ENCODE peak calls at places on chromosomes 1 and 21, in eight cellular contexts. J is H9, Z is T-helper 9 cell, P is GM12865, Y is non-pigmented ciliary epithelial cell, D is testis, B is heart right ventricle, U is 8988T. T is an unnamed sample.
A peak's percentile ranks its signal among the peaks of the same experiment; 100 is the strongest.

GRCh38 chr1:33141216-33141615 is 40.6 kb downstream of the TRIM62 start:
- DNase-seq in J (no peak), Z (no peak), P (no peak), Y (no peak), D (no peak), B (no peak), U (no peak), T (no peak)

GRCh38 chr1:61173118-61173517 is 90.8 kb downstream of the NFIA start:
- DNase-seq in J (no peak), Z (no peak), P (no peak), Y (no peak), D (peak; percentile 45), B (peak; percentile 59), U (no peak), T (no peak)

GRCh38 chr1:119141020-119141424 is 569 bp upstream of the WARS2 start:
- DNase-seq in J (peak; percentile 62), Z (peak; percentile 8), P (peak; percentile 56), Y (no peak), D (peak; percentile 22), B (peak; percentile 12), U (no peak), T (peak; percentile 20)

GRCh38 chr1:200107004-200107470 is 79.5 kb downstream of the NR5A2 start:
- DNase-seq in J (no peak), Z (no peak), P (no peak), Y (no peak), D (no peak), B (no peak), U (no peak), T (no peak)

GRCh38 chr21:33981341-33982101 is 65.9 kb upstream of the ATP5PO start:
- DNase-seq in J (no peak), Z (no peak), P (no peak), Y (no peak), D (no peak), B (no peak), U (no peak), T (no peak)

GRCh38 chr1:202807926-202808757 is at the start of gene KDM5B:
- DNase-seq in J (peak; percentile 81), Z (peak; percentile 61), P (peak; percentile 59), Y (no peak), D (peak; percentile 86), B (peak; percentile 68), U (peak; percentile 53), T (peak; percentile 47)

GRCh38 chr1:64540265-64540791 is 70.4 kb downstream of the CACHD1 start:
- DNase-seq in J (no peak), Z (no peak), P (no peak), Y (no peak), D (no peak), B (peak; percentile 9), U (no peak), T (no peak)

GRCh38 chr21:31908106-31909031 is 35.5 kb downstream of the HUNK start:
- DNase-seq in J (peak; percentile 78), Z (no peak), P (no peak), Y (peak; percentile 2), D (peak; percentile 69), B (no peak), U (no peak), T (no peak)

GRCh38 chr1:210298296-210298695 is 30.4 kb upstream of the HHAT start:
- DNase-seq in J (no peak), Z (no peak), P (no peak), Y (no peak), D (no peak), B (no peak), U (no peak), T (no peak)